ENCODE peak calls at places on chromosomes 13 and 19, in six cellular contexts. One of them, this sample, is unnamed.

GRCh38 chr19:43639507-43640423 is at the start of gene CADM4:
- DNase-seq in H1: no peak
- DNase-seq in mesendoderm: no peak
- DNase-seq in IMR-90: no peak
- DNase-seq in H9: peak
- DNase-seq in trophoblast cell: peak
- DNase-seq in this sample: peak

GRCh38 chr19:27887946-27888345 is 1325.0 kb downstream of the UQCRFS1 start:
- DNase-seq in IMR-90: no peak
- DNase-seq in trophoblast cell: no peak
- DNase-seq in mesendoderm: no peak
- DNase-seq in H9: no peak
- DNase-seq in H1: no peak
- DNase-seq in this sample: no peak

GRCh38 chr19:887599-887998 is 5.4 kb downstream of the MED16 start:
- DNase-seq in IMR-90: no peak
- DNase-seq in H1: no peak
- DNase-seq in H9: no peak
- DNase-seq in mesendoderm: no peak
- DNase-seq in trophoblast cell: no peak
- DNase-seq in this sample: no peak

GRCh38 chr19:29805026-29805925 is 6.5 kb upstream of the CCNE1 start:
- DNase-seq in IMR-90: peak
- DNase-seq in trophoblast cell: peak
- DNase-seq in H1: no peak
- DNase-seq in H9: no peak
- DNase-seq in mesendoderm: no peak
- DNase-seq in this sample: no peak

GRCh38 chr19:54905908-54906511 is at the start of gene NCR1:
- DNase-seq in trophoblast cell: peak
- DNase-seq in mesendoderm: no peak
- DNase-seq in H9: peak
- DNase-seq in IMR-90: no peak
- DNase-seq in H1: no peak
- DNase-seq in this sample: no peak

GRCh38 chr13:24997367-24997967 is 98.5 kb upstream of the PABPC3 start:
- DNase-seq in H9: no peak
- DNase-seq in mesendoderm: no peak
- DNase-seq in IMR-90: peak
- DNase-seq in trophoblast cell: peak
- DNase-seq in H1: no peak
- DNase-seq in this sample: no peak

GRCh38 chr13:74438911-74439310 is 304.7 kb upstream of the KLF12 start:
- DNase-seq in trophoblast cell: no peak
- DNase-seq in mesendoderm: no peak
- DNase-seq in IMR-90: no peak
- DNase-seq in H1: no peak
- DNase-seq in H9: no peak
- DNase-seq in this sample: no peak

GRCh38 chr19:46697142-46697960 is 19.6 kb downstream of the PRKD2 start:
- DNase-seq in IMR-90: peak
- DNase-seq in H1: peak
- DNase-seq in mesendoderm: peak
- DNase-seq in H9: peak
- DNase-seq in trophoblast cell: peak
- DNase-seq in this sample: peak

GRCh38 chr13:107767119-107767518 is 448.2 kb downstream of the LIG4 start:
- DNase-seq in mesendoderm: peak
- DNase-seq in H1: no peak
- DNase-seq in trophoblast cell: no peak
- DNase-seq in IMR-90: no peak
- DNase-seq in H9: no peak
- DNase-seq in this sample: no peak

GRCh38 chr19:13812544-13812943 is 17.3 kb downstream of the ZSWIM4 start:
- DNase-seq in trophoblast cell: peak
- DNase-seq in mesendoderm: no peak
- DNase-seq in H9: no peak
- DNase-seq in H1: no peak
- DNase-seq in IMR-90: no peak
- DNase-seq in this sample: no peak

GRCh38 chr13:42715909-42716308 is 65.5 kb upstream of the FAM216B start:
- DNase-seq in mesendoderm: no peak
- DNase-seq in H1: no peak
- DNase-seq in trophoblast cell: no peak
- DNase-seq in IMR-90: no peak
- DNase-seq in H9: no peak
- DNase-seq in this sample: no peak

GRCh38 chr13:36919206-36919832 is 719 bp downstream of the SMAD9 start:
- DNase-seq in H1: no peak
- DNase-seq in H9: peak
- DNase-seq in trophoblast cell: peak
- DNase-seq in mesendoderm: peak
- DNase-seq in IMR-90: peak
- DNase-seq in this sample: peak

GRCh38 chr19:1315470-1316166 is 29.9 kb downstream of the EFNA2 start:
- DNase-seq in IMR-90: peak
- DNase-seq in H9: peak
- DNase-seq in mesendoderm: peak
- DNase-seq in trophoblast cell: peak
- DNase-seq in H1: no peak
- DNase-seq in this sample: no peak

GRCh38 chr19:29711584-29712132 is 3.4 kb downstream of the C19orf12 start:
- DNase-seq in H9: no peak
- DNase-seq in mesendoderm: no peak
- DNase-seq in trophoblast cell: no peak
- DNase-seq in IMR-90: no peak
- DNase-seq in H1: no peak
- DNase-seq in this sample: no peak

GRCh38 chr13:110777251-110777820 is 63.8 kb downstream of the ING1 start:
- DNase-seq in H9: no peak
- DNase-seq in IMR-90: peak
- DNase-seq in H1: no peak
- DNase-seq in mesendoderm: no peak
- DNase-seq in trophoblast cell: no peak
- DNase-seq in this sample: no peak

GRCh38 chr19:33384983-33385382 is 11.5 kb downstream of the CEBPG start:
- DNase-seq in H1: no peak
- DNase-seq in mesendoderm: no peak
- DNase-seq in trophoblast cell: no peak
- DNase-seq in H9: no peak
- DNase-seq in IMR-90: no peak
- DNase-seq in this sample: no peak

GRCh38 chr13:97933736-97934135 is 19.7 kb upstream of the IPO5 start:
- DNase-seq in IMR-90: no peak
- DNase-seq in H9: no peak
- DNase-seq in trophoblast cell: no peak
- DNase-seq in mesendoderm: no peak
- DNase-seq in H1: no peak
- DNase-seq in this sample: no peak

GRCh38 chr13:30133976-30134375 is 173.4 kb downstream of the KATNAL1 start:
- DNase-seq in IMR-90: no peak
- DNase-seq in trophoblast cell: no peak
- DNase-seq in mesendoderm: no peak
- DNase-seq in H9: no peak
- DNase-seq in H1: no peak
- DNase-seq in this sample: no peak
- H2AK5ac ChIP-seq in IMR-90: peak
- H2AK5ac ChIP-seq in trophoblast cell: peak
- H2AK5ac ChIP-seq in mesendoderm: no peak
- H2AK5ac ChIP-seq in H9: no peak
- H2AK5ac ChIP-seq in H1: no peak
- H2AK5ac ChIP-seq in this sample: no peak

GRCh38 chr19:10270616-10271394 is at the start of gene ICAM1:
- DNase-seq in mesendoderm: peak
- DNase-seq in H1: no peak
- DNase-seq in trophoblast cell: peak
- DNase-seq in IMR-90: peak
- DNase-seq in H9: peak
- DNase-seq in this sample: no peak
- H2BK5ac ChIP-seq in mesendoderm: no peak
- H2BK5ac ChIP-seq in H1: peak
- H2BK5ac ChIP-seq in trophoblast cell: no peak
- H2BK5ac ChIP-seq in IMR-90: no peak
- H2BK5ac ChIP-seq in H9: no peak
- H2BK5ac ChIP-seq in this sample: peak

DNA sequence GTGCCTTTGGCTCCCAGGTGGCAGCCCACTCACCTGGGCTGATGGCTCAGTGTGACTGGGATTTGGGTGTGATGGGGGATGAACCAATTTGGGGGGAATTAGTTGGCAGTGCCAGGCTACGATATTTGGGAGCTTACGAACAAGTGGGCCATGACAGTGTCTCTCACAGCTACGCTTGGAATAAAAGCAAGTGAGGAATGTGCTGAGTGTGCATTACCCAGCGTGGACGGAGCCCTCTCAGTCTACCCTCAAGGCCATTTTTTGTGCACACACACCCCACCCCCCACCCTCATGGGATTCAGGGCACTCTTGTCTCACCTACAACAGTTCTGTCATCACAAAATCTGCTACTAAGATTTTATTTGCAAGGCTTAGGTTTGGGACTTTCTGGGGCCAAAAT is 329.1 kb downstream of the NDFIP2 start:
- DNase-seq in H1: no peak
- DNase-seq in IMR-90: no peak
- DNase-seq in H9: no peak
- DNase-seq in mesendoderm: no peak
- DNase-seq in trophoblast cell: no peak
- DNase-seq in this sample: no peak
- H2AK5ac ChIP-seq in H1: no peak
- H2AK5ac ChIP-seq in IMR-90: peak
- H2AK5ac ChIP-seq in H9: no peak
- H2AK5ac ChIP-seq in mesendoderm: peak
- H2AK5ac ChIP-seq in trophoblast cell: peak
- H2AK5ac ChIP-seq in this sample: no peak

GRCh38 chr19:18289471-18290066 is 8.1 kb upstream of the JUND start:
- DNase-seq in mesendoderm: no peak
- DNase-seq in trophoblast cell: no peak
- DNase-seq in IMR-90: no peak
- DNase-seq in H9: no peak
- DNase-seq in H1: no peak
- DNase-seq in this sample: no peak
- H2BK5ac ChIP-seq in mesendoderm: no peak
- H2BK5ac ChIP-seq in trophoblast cell: peak
- H2BK5ac ChIP-seq in IMR-90: no peak
- H2BK5ac ChIP-seq in H9: no peak
- H2BK5ac ChIP-seq in H1: no peak
- H2BK5ac ChIP-seq in this sample: no peak

This sample was measured in neuronal stem cell.